ENCODE peak calls at places on chromosome 17, in nine cellular contexts. Y is stimulated activated CD8-positive, alpha-beta memory T cell treated with anti-CD3 and anti-CD28 coated beads, Interleukin-4, amount 100 ng/mL, for 24 hours; P is NCI-H1092 treated with DMSO at 0.1 percent for 48 hours; B is right cardiac atrium; V is RWPE1; D is epithelial cell of prostate; S is GF-D8; L is activated CD4-positive, alpha-beta T cell treated with anti-CD3 and anti-CD28 coated beads, Interleukin-2, amount 10 ng/mL, durations not matched to agents 7 days and 5 days; M is lung microvascular endothelial cell. W is an unnamed sample.

GRCh38 chr17:882827-883585 is 96.6 kb downstream of the NXN start:
- DNase-seq in Y (no peak), P (no peak), B (peak), V (peak), D (no peak), S (no peak), L (no peak), M (peak), W (peak)

GRCh38 chr17:40541060-40541872 is 24.0 kb downstream of the CCR7 start:
- DNase-seq in Y (peak), P (no peak), B (peak), V (no peak), D (no peak), S (no peak), L (peak), M (no peak), W (no peak)

GRCh38 chr17:1931759-1932579 is 93.2 kb downstream of the RTN4RL1 start:
- DNase-seq in Y (no peak), P (peak), B (peak), V (peak), D (no peak), S (no peak), L (no peak), M (no peak), W (no peak)

GRCh38 chr17:41624208-41625101 is at the start of gene KRT17:
- DNase-seq in Y (no peak), P (no peak), B (no peak), V (peak), D (peak), S (no peak), L (no peak), M (no peak), W (no peak)

GRCh38 chr17:80228477-80228876 is 8.2 kb downstream of the SLC26A11 start:
- DNase-seq in Y (no peak), P (no peak), B (peak), V (no peak), D (no peak), S (no peak), L (no peak), M (no peak), W (no peak)

GRCh38 chr17:49915670-49916069 is 53.3 kb upstream of the DLX4 start:
- DNase-seq in Y (no peak), P (no peak), B (no peak), V (no peak), D (no peak), S (no peak), L (no peak), M (no peak), W (no peak)

GRCh38 chr17:31190351-31190750 is 95.6 kb downstream of the NF1 start:
- DNase-seq in Y (no peak), P (no peak), B (no peak), V (no peak), D (no peak), S (no peak), L (no peak), M (no peak), W (no peak)

GRCh38 chr17:58415371-58416055 is 1.8 kb downstream of the RNF43 start:
- DNase-seq in Y (no peak), P (no peak), B (peak), V (no peak), D (no peak), S (no peak), L (no peak), M (no peak), W (no peak)

GRCh38 chr17:60091109-60091508 is 12.4 kb upstream of the HEATR6 start:
- DNase-seq in Y (no peak), P (no peak), B (no peak), V (no peak), D (no peak), S (no peak), L (no peak), M (no peak), W (no peak)

GRCh38 chr17:61407211-61407911 is 7.7 kb downstream of the TBX2 start:
- DNase-seq in Y (no peak), P (no peak), B (no peak), V (no peak), D (no peak), S (no peak), L (no peak), M (no peak), W (no peak)